ENCODE peak calls at places on chromosome 6, in seven cellular contexts. One of them, this sample, is unnamed.

GRCh38 chr6:36724514-36725385 is 27.1 kb downstream of the RAB44 start:
- DNase-seq in GM23338: peak; percentile 94
- DNase-seq in ovary: peak; percentile 67
- DNase-seq in SJSA1: peak; percentile 68
- DNase-seq in H1: peak; percentile 86
- DNase-seq in effector memory CD4-positive, alpha-beta T cell: no peak
- DNase-seq in heart left ventricle: peak; percentile 42
- DNase-seq in this sample: peak; percentile 92

GRCh38 chr6:34151321-34152041 is 5.6 kb upstream of the GRM4 start:
- DNase-seq in GM23338: peak; percentile 74
- DNase-seq in ovary: no peak
- DNase-seq in SJSA1: no peak
- DNase-seq in H1: peak; percentile 69
- DNase-seq in effector memory CD4-positive, alpha-beta T cell: no peak
- DNase-seq in heart left ventricle: no peak
- DNase-seq in this sample: peak; percentile 92

GRCh38 chr6:151257984-151258445 is 18.2 kb downstream of the AKAP12 start:
- DNase-seq in GM23338: no peak
- DNase-seq in ovary: no peak
- DNase-seq in SJSA1: no peak
- DNase-seq in H1: no peak
- DNase-seq in effector memory CD4-positive, alpha-beta T cell: no peak
- DNase-seq in heart left ventricle: no peak
- DNase-seq in this sample: no peak

GRCh38 chr6:107318100-107318736 is 141.1 kb downstream of the PDSS2 start:
- DNase-seq in GM23338: peak; percentile 82
- DNase-seq in ovary: peak; percentile 41
- DNase-seq in SJSA1: peak; percentile 47
- DNase-seq in H1: peak; percentile 51
- DNase-seq in effector memory CD4-positive, alpha-beta T cell: no peak
- DNase-seq in heart left ventricle: peak; percentile 49
- DNase-seq in this sample: peak; percentile 59

GRCh38 chr6:7025861-7026260 is 81.9 kb upstream of the RREB1 start:
- DNase-seq in GM23338: no peak
- DNase-seq in ovary: no peak
- DNase-seq in SJSA1: no peak
- DNase-seq in H1: no peak
- DNase-seq in effector memory CD4-positive, alpha-beta T cell: no peak
- DNase-seq in heart left ventricle: no peak
- DNase-seq in this sample: no peak

GRCh38 chr6:157607317-157608109 is 215.5 kb upstream of the SNX9 start:
- DNase-seq in GM23338: peak; percentile 78
- DNase-seq in ovary: no peak
- DNase-seq in SJSA1: no peak
- DNase-seq in H1: no peak
- DNase-seq in effector memory CD4-positive, alpha-beta T cell: no peak
- DNase-seq in heart left ventricle: no peak
- DNase-seq in this sample: peak; percentile 83

GRCh38 chr6:129583864-129584263 is 126.1 kb downstream of the ARHGAP18 start:
- DNase-seq in GM23338: no peak
- DNase-seq in ovary: no peak
- DNase-seq in SJSA1: no peak
- DNase-seq in H1: no peak
- DNase-seq in effector memory CD4-positive, alpha-beta T cell: no peak
- DNase-seq in heart left ventricle: no peak
- DNase-seq in this sample: no peak

GRCh38 chr6:2305951-2306350 is 60.5 kb upstream of the GMDS start:
- DNase-seq in GM23338: no peak
- DNase-seq in ovary: no peak
- DNase-seq in SJSA1: no peak
- DNase-seq in H1: no peak
- DNase-seq in effector memory CD4-positive, alpha-beta T cell: no peak
- DNase-seq in heart left ventricle: no peak
- DNase-seq in this sample: no peak

GRCh38 chr6:168181316-168181715 is 102.3 kb upstream of the FRMD1 start:
- DNase-seq in GM23338: no peak
- DNase-seq in ovary: no peak
- DNase-seq in SJSA1: peak; percentile 25
- DNase-seq in H1: peak; percentile 41
- DNase-seq in effector memory CD4-positive, alpha-beta T cell: no peak
- DNase-seq in heart left ventricle: no peak
- DNase-seq in this sample: peak; percentile 39

GRCh38 chr6:114052141-114052540 is 81.2 kb upstream of the HDAC2 start:
- DNase-seq in GM23338: no peak
- DNase-seq in ovary: no peak
- DNase-seq in SJSA1: no peak
- DNase-seq in H1: no peak
- DNase-seq in effector memory CD4-positive, alpha-beta T cell: no peak
- DNase-seq in heart left ventricle: no peak
- DNase-seq in this sample: no peak

GRCh38 chr6:25122001-25122400 is 157.2 kb upstream of the CARMIL1 start:
- DNase-seq in GM23338: no peak
- DNase-seq in ovary: no peak
- DNase-seq in SJSA1: no peak
- DNase-seq in H1: no peak
- DNase-seq in effector memory CD4-positive, alpha-beta T cell: no peak
- DNase-seq in heart left ventricle: peak; percentile 24
- DNase-seq in this sample: no peak

GRCh38 chr6:39018103-39018502 is 30.5 kb upstream of the GLP1R start:
- DNase-seq in GM23338: no peak
- DNase-seq in ovary: no peak
- DNase-seq in SJSA1: no peak
- DNase-seq in H1: no peak
- DNase-seq in effector memory CD4-positive, alpha-beta T cell: no peak
- DNase-seq in heart left ventricle: peak; percentile 32
- DNase-seq in this sample: no peak

GRCh38 chr6:27873101-27874030 is 38.8 kb downstream of the OR2B2 start:
- DNase-seq in GM23338: peak; percentile 76
- DNase-seq in ovary: no peak
- DNase-seq in SJSA1: peak; percentile 87
- DNase-seq in H1: peak; percentile 86
- DNase-seq in effector memory CD4-positive, alpha-beta T cell: peak; percentile 24
- DNase-seq in heart left ventricle: peak; percentile 63
- DNase-seq in this sample: peak; percentile 46

GRCh38 chr6:134962421-134962820 is 12.5 kb upstream of the ALDH8A1 start:
- DNase-seq in GM23338: no peak
- DNase-seq in ovary: no peak
- DNase-seq in SJSA1: no peak
- DNase-seq in H1: no peak
- DNase-seq in effector memory CD4-positive, alpha-beta T cell: no peak
- DNase-seq in heart left ventricle: no peak
- DNase-seq in this sample: no peak

GRCh38 chr6:83952830-83953229 is 80.7 kb upstream of the MRAP2 start:
- DNase-seq in GM23338: peak; percentile 41
- DNase-seq in ovary: no peak
- DNase-seq in SJSA1: no peak
- DNase-seq in H1: no peak
- DNase-seq in effector memory CD4-positive, alpha-beta T cell: no peak
- DNase-seq in heart left ventricle: no peak
- DNase-seq in this sample: peak; percentile 13

DNA sequence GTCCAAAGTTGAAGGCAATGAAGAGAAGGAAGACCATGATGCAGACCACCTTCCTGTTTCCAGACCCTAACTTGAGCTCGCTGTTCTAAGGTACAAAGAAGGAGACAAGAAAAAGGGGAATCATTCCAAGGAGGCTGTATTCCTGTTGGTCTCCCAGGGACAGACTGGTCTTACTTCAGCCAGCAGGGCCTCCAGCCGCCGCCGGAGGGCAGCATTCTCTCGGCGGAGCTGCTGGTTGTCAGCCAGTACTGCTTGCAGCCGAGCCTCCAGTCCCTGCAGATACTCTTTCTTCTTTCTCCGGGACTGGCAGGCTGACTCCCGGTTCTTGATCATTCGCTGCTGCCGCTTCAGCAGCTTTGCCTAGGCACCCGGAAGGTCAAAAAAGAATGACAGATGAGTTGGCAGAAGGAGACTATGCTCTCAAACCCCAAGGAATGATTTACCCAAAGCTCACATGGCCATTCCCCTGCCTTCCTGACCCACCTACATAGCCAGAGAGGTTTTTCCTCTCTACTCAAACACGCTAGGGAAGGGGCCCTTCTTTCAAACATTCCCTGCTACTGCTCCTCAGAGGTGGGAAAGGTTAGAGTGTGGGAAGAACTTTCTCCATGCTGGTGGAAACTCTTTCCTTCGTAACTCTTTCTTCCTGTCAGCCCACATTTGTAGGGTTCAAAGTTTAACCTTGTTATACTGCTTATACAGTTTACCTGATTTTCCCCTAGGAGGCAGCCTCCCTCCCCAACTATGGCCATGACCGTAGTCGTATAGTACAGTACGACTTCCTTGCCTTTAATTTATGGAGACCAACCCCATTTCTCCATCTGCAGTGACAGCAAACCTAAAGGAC is 9.0 kb downstream of the ATF6B start:
- DNase-seq in GM23338: peak; percentile 89
- DNase-seq in ovary: peak; percentile 92
- DNase-seq in SJSA1: peak; percentile 86
- DNase-seq in H1: peak; percentile 88
- DNase-seq in effector memory CD4-positive, alpha-beta T cell: peak; percentile 33
- DNase-seq in heart left ventricle: peak; percentile 89
- DNase-seq in this sample: peak; percentile 92
- H3K4me3 ChIP-seq in GM23338: no peak overlapping the region
- H3K4me3 ChIP-seq in ovary: no peak overlapping the region
- H3K4me3 ChIP-seq in SJSA1: no peak overlapping the region
- H3K4me3 ChIP-seq in H1: no peak overlapping the region
- H3K4me3 ChIP-seq in effector memory CD4-positive, alpha-beta T cell: no peak overlapping the region
- H3K4me3 ChIP-seq in heart left ventricle: no peak overlapping the region
- H3K4me3 ChIP-seq in this sample: no peak overlapping the region

DNA sequence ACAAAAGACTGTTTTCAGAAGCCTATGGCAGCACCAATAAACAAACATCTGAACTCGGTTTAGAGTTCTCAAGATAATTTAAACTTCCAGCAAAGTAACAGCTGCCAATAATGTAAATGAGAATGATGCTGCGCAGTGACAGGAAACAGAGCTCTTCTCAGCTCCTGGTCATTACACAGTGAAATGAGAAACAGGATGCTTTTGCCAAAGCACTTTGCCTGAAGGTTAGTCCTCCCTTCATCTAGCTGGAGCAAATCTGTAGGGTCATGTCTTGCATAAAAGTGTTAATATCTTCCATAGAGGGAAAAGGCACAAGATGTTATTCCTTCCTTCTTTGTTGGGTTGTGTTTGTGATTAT is 102.7 kb upstream of the BEND6 start:
- DNase-seq in GM23338: no peak
- DNase-seq in ovary: no peak
- DNase-seq in SJSA1: no peak
- DNase-seq in H1: no peak
- DNase-seq in effector memory CD4-positive, alpha-beta T cell: no peak
- DNase-seq in heart left ventricle: no peak
- DNase-seq in this sample: no peak
- H3K4me3 ChIP-seq in GM23338: peak overlapping the region; percentile 66
- H3K4me3 ChIP-seq in ovary: peak overlapping the region; percentile 38
- H3K4me3 ChIP-seq in SJSA1: peak overlapping the region; percentile 44
- H3K4me3 ChIP-seq in H1: peak overlapping the region; percentile 81
- H3K4me3 ChIP-seq in effector memory CD4-positive, alpha-beta T cell: no peak overlapping the region
- H3K4me3 ChIP-seq in heart left ventricle: peak overlapping the region; percentile 55
- H3K4me3 ChIP-seq in this sample: no peak overlapping the region

DNA sequence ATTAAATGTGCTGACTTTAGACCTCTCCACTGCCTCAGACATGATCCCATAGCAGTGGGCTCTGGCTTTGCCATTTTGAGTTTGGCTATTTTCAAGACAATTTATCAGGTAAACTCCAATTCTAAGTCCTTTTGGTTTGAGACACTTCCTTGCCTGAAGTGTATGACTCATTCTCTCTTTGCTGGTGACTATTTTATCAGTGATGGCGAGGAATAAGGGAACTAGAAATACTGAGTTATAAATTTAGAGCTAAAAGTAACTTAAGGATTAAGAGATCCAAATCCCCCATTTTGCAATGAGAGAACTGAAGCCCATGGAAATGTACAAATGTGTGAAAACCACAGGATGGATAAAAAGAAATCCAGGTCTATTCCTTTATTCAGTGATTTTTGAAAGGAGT is 30.9 kb upstream of the CD83 start:
- DNase-seq in GM23338: no peak
- DNase-seq in ovary: no peak
- DNase-seq in SJSA1: no peak
- DNase-seq in H1: no peak
- DNase-seq in effector memory CD4-positive, alpha-beta T cell: no peak
- DNase-seq in heart left ventricle: no peak
- DNase-seq in this sample: no peak
- H3K4me3 ChIP-seq in GM23338: no peak overlapping the region
- H3K4me3 ChIP-seq in ovary: no peak overlapping the region
- H3K4me3 ChIP-seq in SJSA1: no peak overlapping the region
- H3K4me3 ChIP-seq in H1: no peak overlapping the region
- H3K4me3 ChIP-seq in effector memory CD4-positive, alpha-beta T cell: no peak overlapping the region
- H3K4me3 ChIP-seq in heart left ventricle: no peak overlapping the region
- H3K4me3 ChIP-seq in this sample: no peak overlapping the region

DNA sequence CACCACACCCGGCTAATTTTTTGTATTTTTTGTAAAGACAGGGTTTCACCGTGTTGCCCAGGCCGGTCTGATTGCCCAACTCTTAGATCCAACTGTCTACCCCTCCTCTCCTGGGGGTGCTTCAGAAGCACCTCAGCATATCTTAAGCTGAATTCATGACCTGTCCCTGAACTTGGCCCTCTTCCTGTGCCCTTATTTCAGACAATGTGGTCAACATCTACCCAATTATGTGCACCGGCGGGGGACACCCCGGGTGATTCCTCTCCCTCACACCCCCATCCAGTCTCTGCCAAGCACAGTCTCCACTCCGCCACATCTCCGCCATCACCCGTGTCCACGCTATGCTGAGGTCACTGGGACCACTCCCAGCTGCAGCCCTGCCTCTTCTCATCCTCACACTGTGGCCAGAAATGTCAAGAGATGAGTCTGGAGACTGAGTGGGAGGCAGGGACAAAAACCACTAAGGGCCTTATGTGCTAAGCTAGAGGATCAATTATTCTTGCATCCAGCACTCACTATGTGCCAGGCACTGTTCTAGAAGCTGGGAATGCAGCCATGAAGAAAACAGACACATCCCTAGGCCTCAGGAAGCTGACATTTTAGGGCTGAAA is 111.9 kb downstream of the ARMC2 start:
- DNase-seq in GM23338: no peak
- DNase-seq in ovary: no peak
- DNase-seq in SJSA1: no peak
- DNase-seq in H1: no peak
- DNase-seq in effector memory CD4-positive, alpha-beta T cell: no peak
- DNase-seq in heart left ventricle: no peak
- DNase-seq in this sample: no peak
- H3K4me3 ChIP-seq in GM23338: no peak overlapping the region
- H3K4me3 ChIP-seq in ovary: no peak overlapping the region
- H3K4me3 ChIP-seq in SJSA1: no peak overlapping the region
- H3K4me3 ChIP-seq in H1: no peak overlapping the region
- H3K4me3 ChIP-seq in effector memory CD4-positive, alpha-beta T cell: no peak overlapping the region
- H3K4me3 ChIP-seq in heart left ventricle: no peak overlapping the region
- H3K4me3 ChIP-seq in this sample: no peak overlapping the region

DNA sequence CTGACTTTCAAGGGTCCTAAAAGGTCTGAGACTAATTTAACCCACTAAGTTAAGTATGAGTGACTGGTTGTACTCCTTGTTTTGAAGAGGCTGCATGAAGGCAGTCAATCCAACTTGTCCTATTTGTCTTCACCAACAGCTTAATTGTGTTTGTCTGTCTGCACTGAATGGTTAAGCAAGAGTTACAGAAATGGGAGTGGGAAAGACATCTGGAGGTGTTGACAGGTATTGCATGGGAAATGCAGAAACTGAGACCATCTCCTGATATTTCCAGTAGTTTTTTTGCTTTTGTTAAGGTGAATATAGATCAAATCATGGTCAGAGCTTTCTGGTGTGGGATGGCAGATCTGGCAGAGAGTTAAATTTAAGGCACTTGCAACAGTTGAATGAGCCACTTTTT is 6.5 kb downstream of the FUT9 start:
- DNase-seq in GM23338: no peak
- DNase-seq in ovary: no peak
- DNase-seq in SJSA1: no peak
- DNase-seq in H1: no peak
- DNase-seq in effector memory CD4-positive, alpha-beta T cell: no peak
- DNase-seq in heart left ventricle: no peak
- DNase-seq in this sample: no peak
- H3K4me3 ChIP-seq in GM23338: no peak overlapping the region
- H3K4me3 ChIP-seq in ovary: no peak overlapping the region
- H3K4me3 ChIP-seq in SJSA1: no peak overlapping the region
- H3K4me3 ChIP-seq in H1: no peak overlapping the region
- H3K4me3 ChIP-seq in effector memory CD4-positive, alpha-beta T cell: no peak overlapping the region
- H3K4me3 ChIP-seq in heart left ventricle: no peak overlapping the region
- H3K4me3 ChIP-seq in this sample: no peak overlapping the region